ENCODE peak calls at places on chromosomes 1 and 21, in six cellular contexts. U, O, D, M, H and I are unnamed samples.

GRCh38 chr1:219188331-219188803 is 14.7 kb downstream of the LYPLAL1 start:
- DNase-seq in U (no peak), O (no peak), D (no peak), M (no peak), H (no peak), I (no peak)

GRCh38 chr1:13901041-13901440 is 201.1 kb downstream of the PRDM2 start:
- DNase-seq in U (no peak), O (no peak), D (no peak), M (no peak), H (no peak), I (peak; percentile 50)

GRCh38 chr1:40404670-40405462 is 31.3 kb downstream of the SMAP2 start:
- DNase-seq in U (no peak), O (no peak), D (no peak), M (no peak), H (peak; percentile 31), I (no peak)

GRCh38 chr1:42945171-42945570 is 13.5 kb downstream of the SLC2A1 start:
- DNase-seq in U (no peak), O (no peak), D (no peak), M (no peak), H (no peak), I (no peak)

GRCh38 chr1:37262439-37263170 is 211.8 kb upstream of the ZC3H12A start:
- DNase-seq in U (no peak), O (no peak), D (no peak), M (no peak), H (no peak), I (no peak)

GRCh38 chr1:237043846-237044636 is 2.1 kb downstream of the RYR2 start:
- DNase-seq in U (no peak), O (no peak), D (no peak), M (peak; percentile 50), H (no peak), I (no peak)

GRCh38 chr1:203621559-203622130 is 5.0 kb upstream of the ATP2B4 start:
- DNase-seq in U (no peak), O (no peak), D (no peak), M (no peak), H (no peak), I (no peak)

GRCh38 chr1:209485167-209485566 is 98.3 kb upstream of the CAMK1G start:
- DNase-seq in U (no peak), O (no peak), D (no peak), M (peak; percentile 19), H (peak; percentile 46), I (no peak)

GRCh38 chr1:32393832-32394140 is 455 bp downstream of the BSDC1 start:
- DNase-seq in U (peak; percentile 67), O (peak; percentile 17), D (no peak), M (no peak), H (no peak), I (no peak)

GRCh38 chr1:53543771-53544695 is 84.8 kb downstream of the DMRTB1 start:
- DNase-seq in U (peak; percentile 16), O (no peak), D (no peak), M (peak; percentile 3), H (no peak), I (no peak)

GRCh38 chr1:209526137-209526536 is 57.4 kb upstream of the CAMK1G start:
- DNase-seq in U (no peak), O (no peak), D (no peak), M (no peak), H (no peak), I (no peak)

GRCh38 chr1:184945678-184946412 is 28.5 kb downstream of the NIBAN1 start:
- DNase-seq in U (no peak), O (no peak), D (no peak), M (no peak), H (no peak), I (no peak)

GRCh38 chr1:93471911-93472310 is 24.0 kb downstream of the FNBP1L start:
- DNase-seq in U (no peak), O (no peak), D (no peak), M (no peak), H (peak; percentile 82), I (no peak)

GRCh38 chr1:112718691-112719418 is 3.7 kb upstream of the PPM1J start:
- DNase-seq in U (peak; percentile 87), O (peak; percentile 65), D (peak; percentile 66), M (peak; percentile 75), H (peak; percentile 48), I (peak; percentile 87)

GRCh38 chr1:63835075-63835633 is 61.3 kb downstream of the ROR1 start:
- DNase-seq in U (no peak), O (no peak), D (no peak), M (no peak), H (no peak), I (no peak)

GRCh38 chr1:211870156-211870555 is 39.6 kb upstream of the LPGAT1 start:
- DNase-seq in U (no peak), O (no peak), D (no peak), M (no peak), H (no peak), I (no peak)

GRCh38 chr1:63042278-63042677 is 258.3 kb downstream of the ATG4C start:
- DNase-seq in U (no peak), O (no peak), D (no peak), M (no peak), H (no peak), I (no peak)

GRCh38 chr1:173426057-173426456 is 51.1 kb upstream of the PRDX6 start:
- DNase-seq in U (no peak), O (no peak), D (no peak), M (no peak), H (no peak), I (no peak)

GRCh38 chr1:1334835-1335234 is 3.8 kb downstream of the TAS1R3 start:
- DNase-seq in U (no peak), O (no peak), D (no peak), M (no peak), H (no peak), I (no peak)

GRCh38 chr21:44433791-44434567 is 21.3 kb upstream of the LRRC3 start:
- DNase-seq in U (no peak), O (no peak), D (peak; percentile 9), M (peak; percentile 8), H (no peak), I (peak; percentile 5)

GRCh38 chr1:147620543-147620942 is 49.8 kb downstream of the ACP6 start:
- DNase-seq in U (no peak), O (no peak), D (no peak), M (no peak), H (no peak), I (no peak)

GRCh38 chr1:161159915-161160248 is 582 bp downstream of the USP21 start:
- DNase-seq in U (no peak), O (no peak), D (no peak), M (no peak), H (no peak), I (no peak)

GRCh38 chr1:246221390-246222240 is 285.5 kb downstream of the SMYD3 start:
- DNase-seq in U (no peak), O (no peak), D (no peak), M (no peak), H (no peak), I (no peak)

GRCh38 chr1:185499986-185500626 is 183.1 kb upstream of the IVNS1ABP start:
- DNase-seq in U (no peak), O (no peak), D (no peak), M (no peak), H (peak; percentile 92), I (no peak)

GRCh38 chr1:221832151-221832550 is 90.3 kb upstream of the DUSP10 start:
- DNase-seq in U (no peak), O (no peak), D (no peak), M (no peak), H (no peak), I (no peak)

GRCh38 chr1:53959664-53960250 is 13.6 kb downstream of the LRRC42 start:
- DNase-seq in U (no peak), O (no peak), D (no peak), M (no peak), H (no peak), I (no peak)

GRCh38 chr1:43435146-43436145 is 18.3 kb downstream of the HYI start:
- DNase-seq in U (peak; percentile 4), O (no peak), D (no peak), M (no peak), H (peak; percentile 19), I (peak; percentile 60)

GRCh38 chr1:234656981-234657651 is 47.1 kb upstream of the IRF2BP2 start:
- DNase-seq in U (no peak), O (no peak), D (no peak), M (no peak), H (peak; percentile 99), I (no peak)

GRCh38 chr1:193111641-193112090 is 6.5 kb upstream of the GLRX2 start:
- DNase-seq in U (no peak), O (no peak), D (peak; percentile 31), M (peak; percentile 47), H (peak; percentile 86), I (peak; percentile 74)

DNA sequence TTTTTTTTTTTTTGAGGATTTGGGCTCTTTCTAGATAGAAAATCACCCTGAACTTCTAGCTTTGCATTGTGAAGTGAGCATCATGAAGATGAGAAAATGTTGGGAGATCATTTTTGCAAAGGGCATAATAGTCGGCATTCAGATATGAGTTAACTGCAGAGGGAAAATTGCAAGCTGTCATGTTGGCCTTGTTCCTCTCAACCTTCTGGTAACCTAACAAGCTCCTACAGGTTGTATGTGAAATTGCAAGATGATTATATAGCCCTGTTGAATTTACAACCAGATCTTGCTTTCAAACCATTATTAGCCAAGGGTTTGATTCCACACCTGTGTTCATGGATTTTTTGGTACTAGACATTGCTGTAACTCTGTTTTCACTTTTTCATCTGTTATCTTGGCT is 2.2 kb downstream of the ELOA start:
- DNase-seq in U (no peak), O (no peak), D (no peak), M (no peak), H (no peak), I (no peak)
- TF ChIP-seq CTCF in U (peak; percentile 55), O (no peak), D (peak; percentile 19), M (peak; percentile 34), H (peak; percentile 42), I (no peak)

DNA sequence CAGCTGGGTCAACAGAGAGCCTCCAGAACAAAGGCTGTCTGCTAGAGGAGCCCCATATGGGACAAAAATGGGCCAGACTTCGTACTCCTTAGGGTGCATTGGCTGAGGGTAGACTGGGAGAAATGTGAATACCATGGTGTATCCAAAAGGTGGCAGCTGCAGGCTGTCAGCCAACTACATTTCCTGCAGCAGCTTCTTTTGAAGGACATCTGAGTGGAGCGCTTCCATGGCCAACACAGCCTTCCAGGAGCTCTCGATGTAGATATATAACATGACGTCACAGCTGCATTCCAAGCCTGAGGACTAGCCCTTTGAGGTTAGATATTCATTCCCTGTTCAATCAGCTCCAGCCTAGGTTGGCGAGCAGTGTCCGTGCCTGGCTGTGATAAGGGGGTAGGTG is 107.7 kb downstream of the MAB21L3 start:
- DNase-seq in U (no peak), O (no peak), D (no peak), M (peak; percentile 48), H (no peak), I (no peak)
- TF ChIP-seq CTCF in U (no peak), O (no peak), D (no peak), M (no peak), H (no peak), I (no peak)

DNA sequence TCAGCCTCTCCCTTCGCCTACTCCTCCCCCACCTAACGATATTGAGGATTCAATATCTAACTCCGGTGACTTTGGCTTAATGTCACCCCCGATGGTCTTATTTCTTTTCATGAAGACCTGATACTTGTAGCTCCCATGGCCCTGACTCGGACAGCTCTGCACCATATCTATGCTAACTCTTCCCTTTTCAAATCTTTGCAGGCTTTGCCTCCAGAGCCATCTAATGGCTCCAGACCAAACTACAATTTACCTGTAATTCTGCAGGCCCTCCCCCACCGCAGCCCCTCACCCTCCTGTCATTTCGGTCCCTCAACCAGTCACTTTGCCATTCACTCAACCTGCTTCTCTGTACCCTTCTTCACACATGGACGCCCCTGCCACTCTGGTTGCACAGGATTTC is 7.9 kb upstream of the GSTM5 start:
- DNase-seq in U (no peak), O (no peak), D (no peak), M (no peak), H (no peak), I (no peak)
- TF ChIP-seq CTCF in U (no peak), O (no peak), D (no peak), M (no peak), H (peak; percentile 9), I (no peak)

GRCh38 chr1:84265867-84266266 is 35.6 kb upstream of the SAMD13 start:
- DNase-seq in U (no peak), O (no peak), D (no peak), M (no peak), H (no peak), I (no peak)
- TF ChIP-seq CTCF in U (no peak), O (no peak), D (no peak), M (no peak), H (no peak), I (no peak)